ENCODE peak calls at places on chromosomes 16 and 17, in seven cellular contexts. U is AG04450, R is upper lobe of right lung, C is endothelial cell, T is Peyer's patch, D is GM10248, J is H9. S is an unnamed sample.

GRCh38 chr17:14926526-14927122 is 338.5 kb downstream of the PMP22 start:
- DNase-seq in T (peak), D (peak), J (peak), C (peak), U (peak), R (no peak), S (peak)

GRCh38 chr16:28984619-28985135 is at the start of gene LAT:
- DNase-seq in D (peak), R (peak), C (no peak), J (no peak), T (peak), U (no peak), S (peak)

GRCh38 chr17:80025140-80025539 is 10.5 kb downstream of the TBC1D16 start:
- DNase-seq in D (no peak), T (no peak), R (no peak), C (no peak), J (peak), U (no peak), S (no peak)

GRCh38 chr16:1918890-1919679 is 870 bp upstream of the HS3ST6 start:
- DNase-seq in C (no peak), J (peak), D (no peak), T (no peak), R (no peak), U (no peak), S (no peak)

GRCh38 chr17:18974407-18975149 is 22.6 kb downstream of the SLC5A10 start:
- DNase-seq in C (no peak), U (no peak), J (no peak), D (no peak), T (no peak), R (no peak), S (no peak)

GRCh38 chr16:2008009-2008526 is 1.6 kb downstream of the ZNF598 start:
- DNase-seq in J (no peak), U (no peak), C (no peak), R (no peak), T (no peak), D (no peak), S (no peak)

GRCh38 chr16:2095315-2095853 is 40.3 kb downstream of the PKD1 start:
- DNase-seq in U (no peak), D (no peak), R (no peak), J (no peak), T (no peak), C (no peak), S (no peak)

GRCh38 chr16:81708459-81709368 is 70.4 kb upstream of the PLCG2 start:
- DNase-seq in R (peak), J (no peak), C (no peak), U (no peak), T (no peak), D (no peak), S (no peak)

GRCh38 chr17:27430383-27430840 is 25.8 kb upstream of the KSR1 start:
- DNase-seq in J (no peak), T (no peak), U (no peak), C (no peak), D (no peak), R (peak), S (no peak)

GRCh38 chr17:27428781-27429505 is 27.3 kb upstream of the KSR1 start:
- DNase-seq in D (no peak), R (peak), T (no peak), U (no peak), J (no peak), C (no peak), S (no peak)

GRCh38 chr17:27429666-27430382 is 26.4 kb upstream of the KSR1 start:
- DNase-seq in R (peak), T (no peak), C (no peak), D (no peak), U (no peak), J (no peak), S (no peak)

GRCh38 chr17:27433521-27433920 is 22.7 kb upstream of the KSR1 start:
- DNase-seq in T (no peak), C (no peak), R (peak), J (no peak), U (no peak), D (no peak), S (no peak)

DNA sequence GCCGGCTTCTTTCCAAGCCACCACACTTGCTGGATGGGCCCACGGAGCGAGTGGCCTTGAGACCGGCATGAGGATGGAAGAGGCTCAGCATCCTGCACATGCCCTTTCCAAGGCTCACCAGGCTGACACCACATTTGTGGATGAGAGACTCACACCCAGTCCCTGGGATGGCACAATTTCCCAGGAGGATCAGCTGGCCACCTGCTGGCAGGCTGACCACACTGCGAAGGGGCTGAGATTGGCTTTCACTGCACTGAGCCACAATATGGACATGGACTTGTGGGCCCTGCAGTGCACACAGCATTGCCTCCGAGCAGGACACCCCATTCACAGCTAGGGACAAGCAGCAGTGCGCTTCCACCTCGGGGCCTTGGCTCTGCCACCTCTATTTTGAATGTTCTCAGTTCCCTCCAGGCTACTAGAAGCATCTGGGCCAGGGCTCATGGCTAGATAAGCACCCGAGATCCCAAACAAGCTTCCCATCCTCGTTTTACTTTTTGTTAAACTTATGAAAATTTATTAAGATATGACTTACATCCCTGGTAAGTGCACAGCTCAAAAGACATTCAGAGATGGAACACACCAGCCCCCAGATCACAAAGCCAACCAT is 25.3 kb upstream of the KSR1 start:
- DNase-seq in C (peak), J (peak), U (no peak), T (no peak), D (no peak), R (peak), S (no peak)
- TF ChIP-seq CTCF in C (peak), J (peak), U (peak), T (peak), D (peak), R (peak), S (peak)

GRCh38 chr16:77212736-77213541 is 13.7 kb downstream of the SYCE1L start:
- DNase-seq in T (peak), C (peak), J (peak), R (peak), U (no peak), D (peak), S (peak)

GRCh38 chr16:77214411-77215138 is 15.4 kb downstream of the SYCE1L start:
- DNase-seq in T (no peak), U (no peak), J (no peak), C (no peak), D (no peak), R (no peak), S (no peak)

GRCh38 chr16:77213542-77214108 is 14.4 kb downstream of the SYCE1L start:
- DNase-seq in T (no peak), R (no peak), C (no peak), D (no peak), J (no peak), U (peak), S (no peak)

GRCh38 chr16:77208382-77208781 is 9.2 kb downstream of the SYCE1L start:
- DNase-seq in R (no peak), D (no peak), T (no peak), C (no peak), U (no peak), J (no peak), S (no peak)

GRCh38 chr16:77211880-77212735 is 12.9 kb downstream of the SYCE1L start:
- DNase-seq in R (peak), J (peak), C (peak), T (peak), D (peak), U (no peak), S (peak)
- TF ChIP-seq CTCF in R (no peak), J (no peak), C (no peak), T (peak), D (no peak), U (no peak), S (no peak)

GRCh38 chr16:77223184-77223583 is 24.0 kb downstream of the SYCE1L start:
- DNase-seq in T (no peak), J (peak), C (peak), R (no peak), D (no peak), U (no peak), S (no peak)

GRCh38 chr16:77225182-77225581 is 26.0 kb downstream of the SYCE1L start:
- DNase-seq in J (no peak), C (no peak), D (no peak), U (no peak), T (no peak), R (no peak), S (no peak)

GRCh38 chr16:77231047-77231446 is 31.8 kb downstream of the SYCE1L start:
- DNase-seq in J (no peak), U (no peak), R (no peak), D (no peak), C (no peak), T (no peak), S (no peak)

GRCh38 chr16:77227745-77228144 is 28.5 kb downstream of the SYCE1L start:
- DNase-seq in J (no peak), U (no peak), R (no peak), D (no peak), T (no peak), C (no peak), S (no peak)
- TF ChIP-seq CTCF in J (no peak), U (no peak), R (no peak), D (no peak), T (no peak), C (no peak), S (no peak)

GRCh38 chr17:63039899-63040602 is 74.0 kb downstream of the TANC2 start:
- DNase-seq in R (no peak), J (no peak), U (no peak), T (no peak), D (no peak), C (no peak), S (peak)
- TF ChIP-seq CTCF in R (no peak), J (no peak), U (no peak), T (no peak), D (no peak), C (no peak), S (no peak)

GRCh38 chr17:5510776-5511175 is 24.4 kb downstream of the MIS12 start:
- DNase-seq in T (no peak), C (no peak), J (peak), U (no peak), D (no peak), R (no peak), S (no peak)

GRCh38 chr17:5502552-5502951 is 16.2 kb downstream of the MIS12 start:
- DNase-seq in U (no peak), D (no peak), J (no peak), R (no peak), C (no peak), T (no peak), S (no peak)

GRCh38 chr17:5509482-5509881 is 23.1 kb downstream of the MIS12 start:
- DNase-seq in R (no peak), J (peak), T (no peak), D (no peak), C (no peak), U (peak), S (no peak)

GRCh38 chr17:5508855-5509254 is 22.5 kb downstream of the MIS12 start:
- DNase-seq in C (no peak), U (no peak), D (no peak), T (no peak), J (peak), R (no peak), S (no peak)

GRCh38 chr17:5506307-5506706 is 19.9 kb downstream of the MIS12 start:
- DNase-seq in R (no peak), C (no peak), J (no peak), D (no peak), T (no peak), U (no peak), S (no peak)
- TF ChIP-seq CTCF in R (no peak), C (no peak), J (no peak), D (no peak), T (no peak), U (no peak), S (no peak)

DNA sequence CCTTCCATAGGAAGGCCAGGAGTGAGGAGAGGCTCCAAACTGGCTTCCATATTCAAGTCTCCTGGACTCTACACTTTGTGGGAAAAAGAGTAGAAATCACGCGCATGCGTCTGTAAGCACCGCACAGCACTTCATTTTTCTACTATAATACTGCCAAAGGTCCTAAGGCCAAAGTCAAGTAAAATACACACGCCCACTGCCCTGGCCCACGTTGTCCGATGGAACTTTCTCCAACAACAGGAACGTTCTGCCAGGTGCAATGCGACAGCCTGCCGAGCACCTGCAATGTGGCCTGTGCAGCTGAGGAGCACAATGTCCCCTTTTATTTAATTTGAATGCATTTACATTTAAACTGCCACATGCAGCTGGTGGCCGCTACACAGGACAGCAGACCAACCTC is 23.5 kb downstream of the DNASE1 start:
- DNase-seq in U (no peak), D (no peak), J (no peak), T (no peak), R (no peak), C (no peak), S (no peak)
- TF ChIP-seq CTCF in U (no peak), D (no peak), J (no peak), T (no peak), R (no peak), C (no peak), S (no peak)

S was measured in GM20000.